ENCODE peak calls at places on chromosome X, in four cellular contexts. Y is NCI-H1092 treated with DMSO at 0.1 percent for 48 hours, G is GM10248, N is heart right ventricle. L is an unnamed sample.

GRCh38 chrX:118128724-118129123 is 12.1 kb upstream of the KLHL13 start:
- DNase-seq in Y (no peak), G (no peak), N (no peak), L (no peak)

GRCh38 chrX:130082244-130083106 is 27.8 kb downstream of the ELF4 start:
- DNase-seq in Y (no peak), G (peak), N (peak), L (peak)

GRCh38 chrX:133294126-133294525 is 76.0 kb upstream of the TFDP3 start:
- DNase-seq in Y (no peak), G (no peak), N (no peak), L (no peak)

GRCh38 chrX:134431894-134432293 is 28.1 kb upstream of the HPRT1 start:
- DNase-seq in Y (no peak), G (no peak), N (no peak), L (peak)

GRCh38 chrX:153662266-153662665 is 11.3 kb downstream of the PNCK start:
- DNase-seq in Y (no peak), G (peak), N (peak), L (peak)

GRCh38 chrX:132858018-132858417 is 100.4 kb downstream of the HS6ST2 start:
- DNase-seq in Y (no peak), G (no peak), N (no peak), L (no peak)

GRCh38 chrX:1679238-1679637 is 64.4 kb downstream of the ASMT start:
- DNase-seq in Y (no peak), G (no peak), N (no peak), L (peak)

GRCh38 chrX:108117988-108118387 is 26.4 kb downstream of the ATG4A start:
- DNase-seq in Y (no peak), G (no peak), N (no peak), L (no peak)

GRCh38 chrX:22063284-22063683 is 31.2 kb downstream of the PHEX start:
- DNase-seq in Y (no peak), G (peak), N (no peak), L (peak)

GRCh38 chrX:45524805-45525204 is 324.1 kb upstream of the DIPK2B start:
- DNase-seq in Y (no peak), G (no peak), N (no peak), L (no peak)

GRCh38 chrX:38798956-38799355 is 2.3 kb upstream of the MID1IP1 start:
- DNase-seq in Y (no peak), G (no peak), N (no peak), L (no peak)

GRCh38 chrX:19811807-19812604 is 75.4 kb downstream of the SH3KBP1 start:
- DNase-seq in Y (no peak), G (no peak), N (no peak), L (peak)

GRCh38 chrX:41721590-41721989 is 2.4 kb upstream of the GPR82 start:
- DNase-seq in Y (no peak), G (no peak), N (no peak), L (peak)

GRCh38 chrX:150899191-150899757 is 806 bp upstream of the CD99L2 start:
- DNase-seq in Y (peak), G (peak), N (peak), L (peak)

GRCh38 chrX:141903400-141904155 is at the start of gene MAGEC1:
- DNase-seq in Y (peak), G (no peak), N (no peak), L (no peak)

GRCh38 chrX:118627084-118627758 is 100.2 kb upstream of the IL13RA1 start:
- DNase-seq in Y (peak), G (no peak), N (no peak), L (peak)

GRCh38 chrX:65582450-65583082 is 48.0 kb upstream of the LAS1L start:
- DNase-seq in Y (no peak), G (no peak), N (no peak), L (no peak)

GRCh38 chrX:19751068-19751467 is 136.3 kb downstream of the SH3KBP1 start:
- DNase-seq in Y (no peak), G (no peak), N (no peak), L (no peak)

GRCh38 chrX:56113785-56114436 is 118.2 kb upstream of the KLF8 start:
- DNase-seq in Y (no peak), G (no peak), N (no peak), L (no peak)

GRCh38 chrX:134676440-134676839 is 18.2 kb upstream of the PLAC1 start:
- DNase-seq in Y (no peak), G (no peak), N (no peak), L (no peak)

GRCh38 chrX:119981286-119982070 is 37.9 kb upstream of the NKAP start:
- DNase-seq in Y (peak), G (peak), N (no peak), L (peak)

L was measured in GM12865.